ENCODE peak calls at places on chromosome 1, in nine cellular contexts. One of them, this sample, is unnamed.

GRCh38 chr1:11967028-11967547 is 13.2 kb upstream of the MFN2 start:
- DNase-seq in cardiac muscle cell: peak; percentile 58
- DNase-seq in H9: peak; percentile 88
- DNase-seq in fibroblast of lung: peak; percentile 17
- DNase-seq in RWPE2: no peak
- DNase-seq in mesenchymal stem cell: peak; percentile 30
- DNase-seq in pancreas: no peak
- DNase-seq in heart left ventricle: no peak
- DNase-seq in transverse colon: peak; percentile 59
- DNase-seq in this sample: no peak

GRCh38 chr1:10546896-10547295 is 72.1 kb downstream of the PEX14 start:
- DNase-seq in cardiac muscle cell: no peak
- DNase-seq in H9: no peak
- DNase-seq in fibroblast of lung: no peak
- DNase-seq in RWPE2: no peak
- DNase-seq in mesenchymal stem cell: no peak
- DNase-seq in pancreas: no peak
- DNase-seq in heart left ventricle: no peak
- DNase-seq in transverse colon: no peak
- DNase-seq in this sample: no peak

GRCh38 chr1:8736927-8737326 is 80.5 kb downstream of the RERE start:
- DNase-seq in cardiac muscle cell: peak; percentile 16
- DNase-seq in H9: no peak
- DNase-seq in fibroblast of lung: peak; percentile 36
- DNase-seq in RWPE2: no peak
- DNase-seq in mesenchymal stem cell: no peak
- DNase-seq in pancreas: no peak
- DNase-seq in heart left ventricle: no peak
- DNase-seq in transverse colon: no peak
- DNase-seq in this sample: no peak

GRCh38 chr1:118264326-118264725 is 79.3 kb upstream of the SPAG17 start:
- DNase-seq in cardiac muscle cell: no peak
- DNase-seq in H9: no peak
- DNase-seq in fibroblast of lung: no peak
- DNase-seq in RWPE2: no peak
- DNase-seq in mesenchymal stem cell: no peak
- DNase-seq in pancreas: no peak
- DNase-seq in heart left ventricle: no peak
- DNase-seq in transverse colon: no peak
- DNase-seq in this sample: no peak

GRCh38 chr1:211589782-211590721 is 11.1 kb upstream of the SLC30A1 start:
- DNase-seq in cardiac muscle cell: peak; percentile 94
- DNase-seq in H9: no peak
- DNase-seq in fibroblast of lung: peak; percentile 90
- DNase-seq in RWPE2: no peak
- DNase-seq in mesenchymal stem cell: peak; percentile 68
- DNase-seq in pancreas: no peak
- DNase-seq in heart left ventricle: peak; percentile 83
- DNase-seq in transverse colon: no peak
- DNase-seq in this sample: no peak

GRCh38 chr1:225746361-225747179 is 31.1 kb upstream of the SRP9 start:
- DNase-seq in cardiac muscle cell: peak; percentile 92
- DNase-seq in H9: peak; percentile 92
- DNase-seq in fibroblast of lung: peak; percentile 94
- DNase-seq in RWPE2: no peak
- DNase-seq in mesenchymal stem cell: peak; percentile 87
- DNase-seq in pancreas: peak; percentile 72
- DNase-seq in heart left ventricle: peak; percentile 83
- DNase-seq in transverse colon: peak; percentile 71
- DNase-seq in this sample: no peak

GRCh38 chr1:228463009-228463558 is 24.1 kb upstream of the RNF187 start:
- DNase-seq in cardiac muscle cell: no peak
- DNase-seq in H9: no peak
- DNase-seq in fibroblast of lung: no peak
- DNase-seq in RWPE2: no peak
- DNase-seq in mesenchymal stem cell: no peak
- DNase-seq in pancreas: no peak
- DNase-seq in heart left ventricle: no peak
- DNase-seq in transverse colon: no peak
- DNase-seq in this sample: no peak

GRCh38 chr1:226648421-226648820 is 90.7 kb downstream of the ITPKB start:
- DNase-seq in cardiac muscle cell: no peak
- DNase-seq in H9: no peak
- DNase-seq in fibroblast of lung: no peak
- DNase-seq in RWPE2: no peak
- DNase-seq in mesenchymal stem cell: no peak
- DNase-seq in pancreas: peak; percentile 21
- DNase-seq in heart left ventricle: peak; percentile 19
- DNase-seq in transverse colon: no peak
- DNase-seq in this sample: no peak

GRCh38 chr1:76463838-76464237 is 389.3 kb downstream of the ST6GALNAC3 start:
- DNase-seq in cardiac muscle cell: no peak
- DNase-seq in H9: no peak
- DNase-seq in fibroblast of lung: no peak
- DNase-seq in RWPE2: no peak
- DNase-seq in mesenchymal stem cell: no peak
- DNase-seq in pancreas: no peak
- DNase-seq in heart left ventricle: no peak
- DNase-seq in transverse colon: no peak
- DNase-seq in this sample: no peak

GRCh38 chr1:194289569-194290266 is 1103.3 kb upstream of the B3GALT2 start:
- DNase-seq in cardiac muscle cell: no peak
- DNase-seq in H9: no peak
- DNase-seq in fibroblast of lung: no peak
- DNase-seq in RWPE2: no peak
- DNase-seq in mesenchymal stem cell: no peak
- DNase-seq in pancreas: no peak
- DNase-seq in heart left ventricle: no peak
- DNase-seq in transverse colon: peak; percentile 20
- DNase-seq in this sample: peak; percentile 16

GRCh38 chr1:12057382-12057781 is 5.7 kb upstream of the TNFRSF8 start:
- DNase-seq in cardiac muscle cell: peak; percentile 23
- DNase-seq in H9: no peak
- DNase-seq in fibroblast of lung: no peak
- DNase-seq in RWPE2: peak; percentile 37
- DNase-seq in mesenchymal stem cell: no peak
- DNase-seq in pancreas: no peak
- DNase-seq in heart left ventricle: no peak
- DNase-seq in transverse colon: no peak
- DNase-seq in this sample: no peak

GRCh38 chr1:116258668-116259419 is 114.2 kb upstream of the ATP1A1 start:
- DNase-seq in cardiac muscle cell: no peak
- DNase-seq in H9: no peak
- DNase-seq in fibroblast of lung: no peak
- DNase-seq in RWPE2: no peak
- DNase-seq in mesenchymal stem cell: no peak
- DNase-seq in pancreas: no peak
- DNase-seq in heart left ventricle: no peak
- DNase-seq in transverse colon: no peak
- DNase-seq in this sample: no peak

GRCh38 chr1:26188477-26188876 is 1.9 kb upstream of the CATSPER4 start:
- DNase-seq in cardiac muscle cell: no peak
- DNase-seq in H9: no peak
- DNase-seq in fibroblast of lung: no peak
- DNase-seq in RWPE2: no peak
- DNase-seq in mesenchymal stem cell: no peak
- DNase-seq in pancreas: no peak
- DNase-seq in heart left ventricle: no peak
- DNase-seq in transverse colon: no peak
- DNase-seq in this sample: no peak

GRCh38 chr1:230299148-230300006 is 126.8 kb downstream of the PGBD5 start:
- DNase-seq in cardiac muscle cell: no peak
- DNase-seq in H9: no peak
- DNase-seq in fibroblast of lung: no peak
- DNase-seq in RWPE2: no peak
- DNase-seq in mesenchymal stem cell: no peak
- DNase-seq in pancreas: no peak
- DNase-seq in heart left ventricle: no peak
- DNase-seq in transverse colon: peak; percentile 33
- DNase-seq in this sample: no peak

DNA sequence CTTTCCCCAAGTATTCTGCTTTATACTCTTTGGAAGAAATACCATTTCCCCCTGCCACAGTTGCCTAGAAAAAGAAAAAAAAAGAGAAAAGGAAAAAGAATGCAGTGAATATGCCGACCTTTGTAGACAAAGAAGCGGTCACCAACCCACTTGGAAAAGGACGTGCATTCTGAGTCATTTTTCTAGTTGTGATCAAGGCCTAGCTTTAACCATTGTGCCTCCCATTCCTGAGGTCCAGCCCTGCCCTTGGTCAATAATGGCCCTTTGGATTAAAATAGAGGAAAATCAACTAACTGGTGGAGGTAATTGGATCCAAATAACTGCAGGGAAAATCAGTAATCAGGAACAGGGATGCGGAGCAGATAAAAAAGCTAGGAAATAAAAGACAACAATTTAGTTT is 24.8 kb downstream of the S1PR1 start:
- DNase-seq in cardiac muscle cell: no peak
- DNase-seq in H9: no peak
- DNase-seq in fibroblast of lung: peak; percentile 44
- DNase-seq in RWPE2: no peak
- DNase-seq in mesenchymal stem cell: no peak
- DNase-seq in pancreas: no peak
- DNase-seq in heart left ventricle: no peak
- DNase-seq in transverse colon: no peak
- DNase-seq in this sample: no peak
- H3K4me1 ChIP-seq in cardiac muscle cell: peaks cover 33% of the 10 kb centered on the region
- H3K4me1 ChIP-seq in H9: no peaks in the 10 kb centered on the region
- H3K4me1 ChIP-seq in fibroblast of lung: no peaks in the 10 kb centered on the region
- H3K4me1 ChIP-seq in RWPE2: peaks cover 22% of the 10 kb centered on the region
- H3K4me1 ChIP-seq in mesenchymal stem cell: no peaks in the 10 kb centered on the region
- H3K4me1 ChIP-seq in pancreas: no peaks in the 10 kb centered on the region
- H3K4me1 ChIP-seq in heart left ventricle: peaks cover 43% of the 10 kb centered on the region
- H3K4me1 ChIP-seq in transverse colon: peaks cover 8% of the 10 kb centered on the region
- H3K4me1 ChIP-seq in this sample: peaks cover 87% of the 10 kb centered on the region

GRCh38 chr1:61641578-61642336 is 83.2 kb downstream of the TM2D1 start:
- DNase-seq in cardiac muscle cell: peak; percentile 90
- DNase-seq in H9: peak; percentile 88
- DNase-seq in fibroblast of lung: peak; percentile 49
- DNase-seq in RWPE2: peak; percentile 72
- DNase-seq in mesenchymal stem cell: peak; percentile 50
- DNase-seq in pancreas: peak; percentile 79
- DNase-seq in heart left ventricle: peak; percentile 85
- DNase-seq in transverse colon: peak; percentile 69
- DNase-seq in this sample: peak; percentile 57
- H3K27ac ChIP-seq in cardiac muscle cell: no peak overlapping the region
- H3K27ac ChIP-seq in H9: no peak overlapping the region
- H3K27ac ChIP-seq in fibroblast of lung: no peak overlapping the region
- H3K27ac ChIP-seq in RWPE2: no peak overlapping the region
- H3K27ac ChIP-seq in mesenchymal stem cell: no peak overlapping the region
- H3K27ac ChIP-seq in pancreas: no peak overlapping the region
- H3K27ac ChIP-seq in heart left ventricle: peak overlapping the region; percentile 77
- H3K27ac ChIP-seq in transverse colon: peak overlapping the region; percentile 63
- H3K27ac ChIP-seq in this sample: no peak overlapping the region

GRCh38 chr1:100950311-100950710 is 54.4 kb downstream of the SLC30A7 start:
- DNase-seq in cardiac muscle cell: no peak
- DNase-seq in H9: no peak
- DNase-seq in fibroblast of lung: no peak
- DNase-seq in RWPE2: no peak
- DNase-seq in mesenchymal stem cell: no peak
- DNase-seq in pancreas: no peak
- DNase-seq in heart left ventricle: no peak
- DNase-seq in transverse colon: no peak
- DNase-seq in this sample: no peak

GRCh38 chr1:100953915-100954314 is 58.0 kb downstream of the SLC30A7 start:
- DNase-seq in cardiac muscle cell: no peak
- DNase-seq in H9: no peak
- DNase-seq in fibroblast of lung: no peak
- DNase-seq in RWPE2: no peak
- DNase-seq in mesenchymal stem cell: no peak
- DNase-seq in pancreas: no peak
- DNase-seq in heart left ventricle: no peak
- DNase-seq in transverse colon: no peak
- DNase-seq in this sample: no peak

GRCh38 chr1:100955322-100955721 is 59.4 kb downstream of the SLC30A7 start:
- DNase-seq in cardiac muscle cell: peak; percentile 60
- DNase-seq in H9: no peak
- DNase-seq in fibroblast of lung: peak; percentile 91
- DNase-seq in RWPE2: no peak
- DNase-seq in mesenchymal stem cell: peak; percentile 51
- DNase-seq in pancreas: no peak
- DNase-seq in heart left ventricle: no peak
- DNase-seq in transverse colon: no peak
- DNase-seq in this sample: no peak

GRCh38 chr1:100950776-100951175 is 54.9 kb downstream of the SLC30A7 start:
- DNase-seq in cardiac muscle cell: peak; percentile 28
- DNase-seq in H9: peak; percentile 32
- DNase-seq in fibroblast of lung: peak; percentile 84
- DNase-seq in RWPE2: no peak
- DNase-seq in mesenchymal stem cell: peak; percentile 26
- DNase-seq in pancreas: no peak
- DNase-seq in heart left ventricle: no peak
- DNase-seq in transverse colon: no peak
- DNase-seq in this sample: no peak

GRCh38 chr1:100952104-100952745 is 56.3 kb downstream of the SLC30A7 start:
- DNase-seq in cardiac muscle cell: no peak
- DNase-seq in H9: no peak
- DNase-seq in fibroblast of lung: no peak
- DNase-seq in RWPE2: no peak
- DNase-seq in mesenchymal stem cell: no peak
- DNase-seq in pancreas: no peak
- DNase-seq in heart left ventricle: no peak
- DNase-seq in transverse colon: no peak
- DNase-seq in this sample: no peak
- H3K4me1 ChIP-seq in cardiac muscle cell: peaks cover 17% of the 10 kb centered on the region
- H3K4me1 ChIP-seq in H9: peaks cover 13% of the 10 kb centered on the region
- H3K4me1 ChIP-seq in fibroblast of lung: peaks cover 6% of the 10 kb centered on the region
- H3K4me1 ChIP-seq in RWPE2: peaks cover 31% of the 10 kb centered on the region
- H3K4me1 ChIP-seq in mesenchymal stem cell: peaks cover 7% of the 10 kb centered on the region
- H3K4me1 ChIP-seq in pancreas: no peaks in the 10 kb centered on the region
- H3K4me1 ChIP-seq in heart left ventricle: peaks cover 16% of the 10 kb centered on the region
- H3K4me1 ChIP-seq in transverse colon: peaks cover 11% of the 10 kb centered on the region
- H3K4me1 ChIP-seq in this sample: peaks cover 28% of the 10 kb centered on the region

DNA sequence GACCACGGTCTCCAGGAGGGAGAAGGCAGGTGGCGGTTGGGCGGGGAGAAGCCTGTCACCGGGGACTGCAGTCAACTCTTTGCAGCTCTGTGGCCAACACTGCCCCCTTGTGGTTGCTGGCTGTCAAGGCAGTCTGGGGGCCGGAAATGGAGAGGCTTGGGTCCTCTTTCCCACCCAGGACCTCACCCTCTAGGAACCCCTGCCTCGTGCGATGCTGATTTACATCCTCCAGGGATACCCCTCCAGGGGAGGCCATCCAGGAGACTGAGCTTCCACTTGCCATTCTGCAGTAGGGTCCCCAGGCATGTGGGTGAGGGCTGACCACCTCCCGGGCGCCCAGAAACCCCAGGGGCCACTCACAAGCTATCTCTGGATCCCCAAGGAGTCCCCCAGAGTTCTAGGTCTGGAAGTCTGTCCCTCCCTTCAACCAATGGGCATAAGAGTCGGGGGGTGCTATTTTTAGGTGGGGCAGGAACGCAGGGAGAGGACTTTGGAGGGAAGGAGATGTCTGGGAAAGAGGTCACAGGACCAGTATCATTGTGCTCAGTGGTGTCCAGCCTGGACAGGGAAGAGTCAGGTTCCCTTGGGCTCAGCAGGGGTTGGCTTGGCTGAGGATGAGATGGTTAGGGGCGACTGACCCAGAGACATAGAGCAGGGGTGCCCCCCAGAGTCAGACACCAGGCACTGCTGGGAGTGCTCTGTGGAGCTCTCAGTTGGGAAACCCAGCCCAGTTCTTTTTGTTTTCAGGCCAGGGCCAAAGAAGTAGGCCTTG is 7.1 kb upstream of the GPR61 start:
- DNase-seq in cardiac muscle cell: peak; percentile 84
- DNase-seq in H9: peak; percentile 91
- DNase-seq in fibroblast of lung: peak; percentile 65
- DNase-seq in RWPE2: no peak
- DNase-seq in mesenchymal stem cell: peak; percentile 83
- DNase-seq in pancreas: peak; percentile 92
- DNase-seq in heart left ventricle: peak; percentile 86
- DNase-seq in transverse colon: peak; percentile 89
- DNase-seq in this sample: peak; percentile 94
- H3K27ac ChIP-seq in cardiac muscle cell: no peak overlapping the region
- H3K27ac ChIP-seq in H9: no peak overlapping the region
- H3K27ac ChIP-seq in fibroblast of lung: peak overlapping the region; percentile 5
- H3K27ac ChIP-seq in RWPE2: no peak overlapping the region
- H3K27ac ChIP-seq in mesenchymal stem cell: peak overlapping the region; percentile 24
- H3K27ac ChIP-seq in pancreas: no peak overlapping the region
- H3K27ac ChIP-seq in heart left ventricle: peak overlapping the region; percentile 38
- H3K27ac ChIP-seq in transverse colon: peak overlapping the region; percentile 34
- H3K27ac ChIP-seq in this sample: peak overlapping the region; percentile 17